ENCODE peak calls at places on chromosomes 7 and 10, in five cellular contexts. Y is endothelial cell of umbilical vein, M is ovary, E is H1, B is H9. O is an unnamed sample.
A peak's percentile ranks its signal among the peaks of the same experiment; 100 is the strongest.

GRCh38 chr10:128642502-128642901 is 516.3 kb upstream of the MKI67 start:
- DNase-seq in Y (no peak), M (no peak), E (no peak), B (no peak), O (no peak)

GRCh38 chr7:85125679-85126078 is 61.2 kb downstream of the SEMA3D start:
- DNase-seq in Y (no peak), M (no peak), E (no peak), B (no peak), O (peak; percentile 86)

GRCh38 chr7:130381468-130382312 is 1.4 kb downstream of the CPA1 start:
- DNase-seq in Y (no peak), M (no peak), E (peak; percentile 36), B (peak; percentile 91), O (no peak)

GRCh38 chr10:128036746-128037542 is 89.3 kb downstream of the MKI67 start:
- DNase-seq in Y (peak; percentile 84), M (peak; percentile 14), E (no peak), B (no peak), O (no peak)

GRCh38 chr7:35035511-35035921 is 1.8 kb downstream of the DPY19L1 start:
- DNase-seq in Y (peak; percentile 51), M (no peak), E (no peak), B (no peak), O (peak; percentile 35)

GRCh38 chr10:5942001-5942400 is 35.3 kb downstream of the IL15RA start:
- DNase-seq in Y (peak; percentile 22), M (no peak), E (no peak), B (no peak), O (no peak)

GRCh38 chr10:9596368-9596920 is 1421.2 kb upstream of the CELF2 start:
- DNase-seq in Y (peak; percentile 5), M (no peak), E (no peak), B (no peak), O (no peak)

GRCh38 chr10:2477154-2477553 is 590.2 kb upstream of the PFKP start:
- DNase-seq in Y (no peak), M (no peak), E (peak; percentile 82), B (peak; percentile 93), O (no peak)

GRCh38 chr10:104291439-104291951 is 22.5 kb downstream of the GSTO2 start:
- DNase-seq in Y (peak; percentile 84), M (peak; percentile 90), E (peak; percentile 62), B (peak; percentile 92), O (peak; percentile 92)

GRCh38 chr7:44145969-44146897 is 5.1 kb upstream of the MYL7 start:
- DNase-seq in Y (peak; percentile 32), M (peak; percentile 89), E (peak; percentile 76), B (peak; percentile 96), O (peak; percentile 77)

GRCh38 chr10:94150541-94151184 is 156.9 kb downstream of the PLCE1 start:
- DNase-seq in Y (no peak), M (no peak), E (no peak), B (no peak), O (no peak)

GRCh38 chr10:69317175-69318086 is 39.1 kb downstream of the HK1 start:
- DNase-seq in Y (no peak), M (no peak), E (no peak), B (peak; percentile 62), O (no peak)

GRCh38 chr10:124917939-124918830 is 23.7 kb upstream of the ZRANB1 start:
- DNase-seq in Y (peak; percentile 27), M (no peak), E (no peak), B (no peak), O (no peak)

GRCh38 chr10:126843299-126843934 is 61.8 kb upstream of the DOCK1 start:
- DNase-seq in Y (no peak), M (no peak), E (no peak), B (no peak), O (no peak)

GRCh38 chr7:73851410-73852338 is 9.3 kb upstream of the TMEM270 start:
- DNase-seq in Y (peak; percentile 97), M (no peak), E (no peak), B (no peak), O (peak; percentile 66)

DNA sequence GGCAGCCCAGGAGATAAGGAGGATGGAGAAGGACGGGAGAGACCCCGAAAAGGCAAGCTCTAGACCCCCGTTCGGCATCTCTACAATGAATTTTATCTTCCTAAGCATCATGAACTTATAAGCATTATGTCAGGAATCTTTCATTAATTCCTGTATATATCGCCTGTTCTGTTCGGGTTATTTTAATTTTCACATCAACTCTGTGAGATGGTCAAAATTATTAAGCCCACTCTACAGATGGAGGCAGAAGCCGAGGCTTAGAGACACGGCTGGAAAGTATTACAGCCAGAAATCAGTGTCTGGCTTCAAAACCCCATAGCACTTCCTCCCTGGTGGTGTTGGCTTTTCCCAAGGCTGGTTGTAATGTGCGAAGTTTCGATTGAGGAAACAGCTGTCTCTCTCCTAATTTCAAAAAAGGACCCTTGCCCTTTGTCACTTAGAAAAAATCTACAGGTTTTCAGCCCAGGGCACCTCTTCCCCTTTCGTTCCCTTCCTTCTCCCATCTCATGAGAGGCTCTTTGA is 1.5 kb upstream of the GRM8 start:
- DNase-seq in Y (no peak), M (no peak), E (no peak), B (no peak), O (no peak)
- H3K27me3 ChIP-seq in Y (peaks cover 32% of the 10 kb centered on the region), M (no peaks in the 10 kb centered on the region), E (peaks cover 38% of the 10 kb centered on the region), B (peaks cover 36% of the 10 kb centered on the region), O (peaks cover 39% of the 10 kb centered on the region)

GRCh38 chr10:113052076-113052830 is 102.2 kb downstream of the TCF7L2 start:
- DNase-seq in Y (no peak), M (no peak), E (no peak), B (no peak), O (peak; percentile 46)
- TF ChIP-seq CTCF in Y (peak; percentile 24), M (no peak), E (no peak), B (peak; percentile 45), O (peak; percentile 53)

DNA sequence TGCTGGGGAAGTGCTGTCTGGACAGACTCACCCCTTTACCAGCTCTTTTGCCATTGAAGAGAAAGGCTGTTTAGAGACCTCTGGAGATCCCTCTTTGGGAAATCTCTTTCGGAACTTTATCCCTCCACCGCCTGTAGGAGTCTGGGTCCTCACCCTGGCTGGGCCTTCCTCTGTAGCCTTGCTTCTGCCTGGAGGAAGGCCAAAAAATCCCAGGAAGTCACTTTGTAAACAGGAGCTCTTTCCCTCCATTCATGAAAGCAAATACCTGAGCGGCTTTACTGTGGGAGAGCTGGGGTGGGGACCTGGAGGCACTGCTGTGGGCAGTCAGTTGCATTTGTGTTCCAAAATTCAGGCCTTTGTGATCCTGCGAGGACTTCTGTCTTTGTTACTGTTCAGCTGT is 126.2 kb downstream of the KLF6 start:
- DNase-seq in Y (no peak), M (no peak), E (no peak), B (no peak), O (no peak)
- H3K9me3 ChIP-seq in Y (no peaks in the 10 kb centered on the region), M (no peaks in the 10 kb centered on the region), E (peaks cover 8% of the 10 kb centered on the region), B (no peaks in the 10 kb centered on the region), O (no peaks in the 10 kb centered on the region)

GRCh38 chr7:155799514-155799913 is 12.7 kb downstream of the SHH start:
- DNase-seq in Y (no peak), M (no peak), E (no peak), B (no peak), O (no peak)
- H3K27me3 ChIP-seq in Y (peaks cover 12% of the 10 kb centered on the region), M (no peaks in the 10 kb centered on the region), E (peaks cover 60% of the 10 kb centered on the region), B (peaks cover 34% of the 10 kb centered on the region), O (peaks cover 65% of the 10 kb centered on the region)

GRCh38 chr7:12244129-12244528 is 33.0 kb downstream of the TMEM106B start:
- DNase-seq in Y (peak; percentile 36), M (no peak), E (peak; percentile 17), B (peak; percentile 69), O (peak; percentile 26)
- TF ChIP-seq CTCF in Y (peak; percentile 64), M (no peak), E (peak; percentile 74), B (peak; percentile 72), O (peak; percentile 40)

GRCh38 chr7:157521061-157521731 is 184.4 kb downstream of the DNAJB6 start:
- DNase-seq in Y (no peak), M (no peak), E (no peak), B (peak; percentile 24), O (no peak)
- H3K9me3 ChIP-seq in Y (no peaks in the 10 kb centered on the region), M (no peaks in the 10 kb centered on the region), E (no peaks in the 10 kb centered on the region), B (no peaks in the 10 kb centered on the region), O (no peaks in the 10 kb centered on the region)

GRCh38 chr7:149196151-149196704 is 882 bp downstream of the ZNF282 start:
- DNase-seq in Y (peak; percentile 49), M (no peak), E (no peak), B (no peak), O (peak; percentile 13)
- H3K27me3 ChIP-seq in Y (no peaks in the 10 kb centered on the region), M (no peaks in the 10 kb centered on the region), E (no peaks in the 10 kb centered on the region), B (no peaks in the 10 kb centered on the region), O (no peaks in the 10 kb centered on the region)

GRCh38 chr7:149071641-149072437 is 18.7 kb downstream of the ZNF786 start:
- DNase-seq in Y (no peak), M (peak; percentile 39), E (peak; percentile 81), B (peak; percentile 90), O (no peak)
- TF ChIP-seq CTCF in Y (peak; percentile 23), M (no peak), E (peak; percentile 86), B (peak; percentile 91), O (peak; percentile 25)

GRCh38 chr7:157473051-157473569 is 136.3 kb downstream of the DNAJB6 start:
- DNase-seq in Y (no peak), M (no peak), E (no peak), B (no peak), O (no peak)
- H3K9me3 ChIP-seq in Y (no peaks in the 10 kb centered on the region), M (no peaks in the 10 kb centered on the region), E (peaks cover 7% of the 10 kb centered on the region), B (peaks cover 6% of the 10 kb centered on the region), O (peaks cover 19% of the 10 kb centered on the region)

GRCh38 chr7:104903781-104904180 is 110.2 kb upstream of the KMT2E start:
- DNase-seq in Y (no peak), M (no peak), E (no peak), B (no peak), O (no peak)
- H3K27me3 ChIP-seq in Y (peaks cover 14% of the 10 kb centered on the region), M (no peaks in the 10 kb centered on the region), E (no peaks in the 10 kb centered on the region), B (no peaks in the 10 kb centered on the region), O (peaks cover 30% of the 10 kb centered on the region)